ENCODE peak calls at places on chromosome X, in six cellular contexts. F is progenitor cell of endocrine pancreas, X is astrocyte, Z is GM12865, M is heart right ventricle, Q is fibroblast of lung. R is an unnamed sample.

GRCh38 chrX:72020204-72020603 is 109.6 kb downstream of the NHSL2 start:
- DNase-seq in M (no peak), Q (no peak), Z (no peak), X (no peak), F (no peak), R (peak; percentile 23)

GRCh38 chrX:132853040-132853439 is 105.4 kb downstream of the HS6ST2 start:
- DNase-seq in Z (no peak), M (no peak), F (no peak), Q (no peak), X (no peak), R (no peak)

GRCh38 chrX:70174754-70175153 is 2.5 kb upstream of the DGAT2L6 start:
- DNase-seq in F (no peak), Z (no peak), M (no peak), X (peak; percentile 65), Q (peak; percentile 69), R (no peak)

GRCh38 chrX:50927127-50927526 is 16.6 kb downstream of the BMP15 start:
- DNase-seq in M (no peak), Q (no peak), Z (no peak), X (no peak), F (no peak), R (no peak)

GRCh38 chrX:68843992-68844391 is 15.2 kb downstream of the EFNB1 start:
- DNase-seq in F (no peak), X (no peak), Z (no peak), Q (no peak), M (no peak), R (no peak)

GRCh38 chrX:150643958-150644357 is 49.2 kb upstream of the MTMR1 start:
- DNase-seq in Z (no peak), M (no peak), F (no peak), Q (no peak), X (no peak), R (no peak)

GRCh38 chrX:1196436-1196835 is 16.0 kb downstream of the CRLF2 start:
- DNase-seq in F (no peak), Q (no peak), Z (no peak), M (no peak), X (no peak), R (peak; percentile 40)

GRCh38 chrX:64570204-64570603 is 175.0 kb upstream of the MTMR8 start:
- DNase-seq in F (no peak), X (no peak), M (no peak), Q (no peak), Z (no peak), R (no peak)

GRCh38 chrX:87338510-87338909 is 179.1 kb upstream of the KLHL4 start:
- DNase-seq in Q (peak; percentile 3), Z (no peak), M (no peak), F (no peak), X (no peak), R (no peak)

GRCh38 chrX:54921427-54922021 is 900 bp downstream of the TRO start:
- DNase-seq in M (peak; percentile 61), F (peak; percentile 57), Z (peak; percentile 41), Q (peak; percentile 68), X (peak; percentile 52), R (peak; percentile 91)

GRCh38 chrX:69264134-69264533 is 98.9 kb upstream of the PJA1 start:
- DNase-seq in Z (no peak), Q (no peak), X (no peak), F (no peak), M (no peak), R (no peak)

GRCh38 chrX:37697169-37697760 is 11.7 kb downstream of the XK start:
- DNase-seq in Q (peak; percentile 44), M (no peak), X (peak; percentile 20), F (no peak), Z (no peak), R (no peak)

GRCh38 chrX:110002300-110003166 is at the start of gene TMEM164:
- DNase-seq in F (peak; percentile 70), Q (peak; percentile 80), Z (peak; percentile 85), X (peak; percentile 66), M (peak; percentile 89), R (peak; percentile 93)

DNA sequence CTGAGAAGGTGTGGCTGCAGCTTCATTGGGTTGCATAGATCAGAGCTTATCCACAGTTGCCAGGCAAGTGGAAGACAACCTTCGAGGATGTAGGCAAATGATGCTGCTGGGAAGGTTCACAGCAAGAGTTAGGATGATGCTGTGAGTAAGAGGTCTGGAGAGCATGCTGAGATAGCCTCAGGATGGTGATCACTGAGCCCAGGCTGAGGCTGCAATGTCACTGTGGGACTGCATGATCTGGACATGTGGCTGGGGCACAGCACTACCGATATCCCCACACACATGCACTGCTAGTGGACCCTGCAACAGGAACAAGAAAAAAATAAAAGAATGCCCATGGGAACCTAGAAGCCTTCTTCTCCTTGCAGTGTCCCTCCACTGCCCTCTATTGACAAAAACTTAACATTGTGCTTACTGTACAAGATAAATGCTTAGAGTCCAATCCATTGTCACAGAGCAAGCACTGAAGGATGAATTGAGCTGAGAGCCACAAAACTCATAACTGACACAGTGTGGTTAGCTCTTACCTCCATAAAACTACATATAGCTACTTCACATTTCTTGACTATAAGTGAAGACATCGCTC is 105.6 kb downstream of the CNKSR2 start:
- DNase-seq in Q (peak; percentile 49), Z (peak; percentile 40), X (peak; percentile 10), M (no peak), F (no peak), R (no peak)
- TF ChIP-seq CTCF in Q (peak; percentile 51), Z (peak; percentile 49), X (peak; percentile 60), M (no peak), F (peak; percentile 81), R (peak; percentile 73)

DNA sequence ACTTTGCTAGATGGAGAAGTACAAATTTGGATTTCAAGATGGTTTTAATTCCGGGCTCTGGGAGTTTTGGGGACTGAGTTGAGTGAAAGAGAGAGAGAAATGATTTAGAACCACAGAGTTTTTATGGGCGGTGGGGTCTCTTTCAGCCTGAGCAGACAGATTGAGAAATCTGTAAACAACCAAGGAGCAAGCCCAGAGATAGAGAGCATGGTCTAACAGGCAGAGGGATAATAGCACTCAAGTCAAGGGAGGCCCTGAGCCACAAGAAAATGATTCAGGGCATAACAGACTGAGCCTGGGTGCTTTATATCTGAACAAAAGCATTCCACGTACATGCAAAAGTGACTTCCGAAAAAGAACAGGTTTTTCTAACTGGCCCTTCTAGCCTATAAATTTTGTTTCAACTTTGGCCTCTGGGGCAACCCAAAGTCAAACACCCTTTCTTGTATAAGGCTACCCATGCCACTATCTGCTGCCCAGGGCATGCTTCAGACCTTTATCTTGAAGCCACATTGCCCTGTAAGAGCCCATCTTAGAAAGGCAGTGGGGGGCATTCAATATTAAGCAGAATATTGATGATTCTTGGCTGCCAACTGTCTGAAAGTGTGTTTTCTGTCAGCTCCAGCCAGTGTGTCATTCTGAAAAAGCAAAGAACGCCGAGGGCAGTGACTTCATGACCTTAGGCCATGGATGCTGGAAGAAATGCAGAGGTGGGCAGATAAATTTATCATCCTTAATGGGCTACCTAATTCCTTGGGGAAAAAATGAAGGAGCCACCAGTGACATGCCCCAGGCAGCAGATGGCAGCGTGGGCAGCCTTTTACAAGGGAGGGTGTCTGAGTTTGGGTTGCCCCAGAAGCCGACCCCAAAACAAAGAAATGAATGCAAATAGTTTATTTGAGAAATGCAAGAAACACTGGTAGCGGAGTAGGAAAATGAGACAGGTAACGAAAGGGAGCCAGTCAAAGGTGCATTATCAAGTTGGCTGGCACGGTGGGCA is 637.6 kb downstream of the MID1IP1 start:
- DNase-seq in Q (no peak), M (no peak), X (no peak), Z (no peak), F (no peak), R (no peak)
- TF ChIP-seq CTCF in Q (peak; percentile 11), M (no peak), X (no peak), Z (no peak), F (peak; percentile 16), R (peak; percentile 22)

GRCh38 chrX:10597871-10598270 is 22.5 kb downstream of the MID1 start:
- DNase-seq in F (no peak), Q (no peak), X (no peak), Z (peak; percentile 18), M (no peak), R (no peak)
- TF ChIP-seq CTCF in F (peak; percentile 24), Q (peak; percentile 41), X (peak; percentile 37), Z (peak; percentile 36), M (peak; percentile 8), R (peak; percentile 49)

GRCh38 chrX:40552768-40553167 is 28.0 kb upstream of the ATP6AP2 start:
- DNase-seq in F (no peak), X (no peak), Z (peak; percentile 14), M (no peak), Q (no peak), R (no peak)
- TF ChIP-seq CTCF in F (no peak), X (no peak), Z (no peak), M (no peak), Q (peak; percentile 10), R (peak; percentile 62)

DNA sequence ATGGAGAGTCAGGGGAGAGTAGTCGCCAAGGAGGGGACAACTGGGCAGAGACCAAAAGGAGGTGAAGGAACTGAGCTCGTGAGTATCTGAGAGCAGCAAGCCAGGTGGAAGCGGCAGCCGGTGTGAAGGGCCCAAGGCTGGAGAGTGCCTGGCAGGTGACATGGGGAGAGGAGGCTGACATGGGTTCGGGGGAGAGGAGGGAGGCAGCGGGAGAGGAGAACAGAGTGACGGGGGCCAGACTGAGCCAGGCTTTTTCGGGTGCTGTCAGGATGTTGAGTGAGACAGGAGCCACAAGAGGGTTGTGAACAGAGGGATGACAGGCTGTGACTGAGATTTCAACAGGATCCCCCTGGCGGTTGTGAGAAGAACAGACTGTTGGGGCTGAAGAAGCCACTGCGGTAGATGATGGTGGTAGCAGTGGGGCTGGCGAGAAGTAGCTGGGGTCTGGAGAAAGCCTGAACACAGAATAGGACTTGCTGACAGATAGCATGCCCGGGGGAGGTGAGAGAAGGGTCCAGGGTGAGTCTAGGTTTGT is 5.7 kb downstream of the ELK1 start:
- DNase-seq in X (no peak), F (no peak), Z (no peak), Q (peak; percentile 16), M (no peak), R (no peak)
- TF ChIP-seq CTCF in X (peak; percentile 37), F (peak; percentile 53), Z (peak; percentile 27), Q (peak; percentile 57), M (no peak), R (peak; percentile 53)